ENCODE peak calls at places on chromosomes 1 and 21, in five cellular contexts. F, Z, X, E and R are unnamed samples.

GRCh38 chr1:217482356-217483102 is 148.4 kb downstream of the GPATCH2 start:
- DNase-seq in F (no peak), Z (peak), X (peak), E (no peak), R (no peak)

GRCh38 chr1:186925881-186926676 is 97.3 kb downstream of the PLA2G4A start:
- DNase-seq in F (no peak), Z (peak), X (no peak), E (no peak), R (no peak)

GRCh38 chr1:157310401-157310800 is 172.2 kb upstream of the ETV3 start:
- DNase-seq in F (no peak), Z (no peak), X (no peak), E (peak), R (no peak)

GRCh38 chr21:23578027-23578426 is 2029.3 kb downstream of the MRPL39 start:
- DNase-seq in F (no peak), Z (no peak), X (no peak), E (no peak), R (no peak)

GRCh38 chr1:85849660-85850059 is 141.4 kb upstream of the ZNHIT6 start:
- DNase-seq in F (no peak), Z (no peak), X (no peak), E (no peak), R (no peak)

GRCh38 chr21:46264046-46264689 is 21.2 kb downstream of the MCM3AP start:
- DNase-seq in F (no peak), Z (no peak), X (no peak), E (no peak), R (no peak)

GRCh38 chr1:246165826-246166709 is 341.0 kb downstream of the SMYD3 start:
- DNase-seq in F (no peak), Z (no peak), X (no peak), E (no peak), R (no peak)

GRCh38 chr1:2019162-2019542 is at the start of gene GABRD:
- DNase-seq in F (no peak), Z (no peak), X (no peak), E (no peak), R (no peak)

GRCh38 chr1:94540440-94541174 is 952 bp downstream of the F3 start:
- DNase-seq in F (no peak), Z (no peak), X (no peak), E (no peak), R (no peak)

GRCh38 chr1:212470059-212470458 is 37.3 kb downstream of the NENF start:
- DNase-seq in F (no peak), Z (peak), X (peak), E (no peak), R (no peak)

GRCh38 chr1:215958836-215959235 is 391.7 kb downstream of the KCTD3 start:
- DNase-seq in F (no peak), Z (peak), X (no peak), E (no peak), R (no peak)

GRCh38 chr1:8083739-8084484 is 57.8 kb upstream of the ERRFI1 start:
- DNase-seq in F (no peak), Z (peak), X (peak), E (no peak), R (no peak)

GRCh38 chr1:16067127-16067768 is 6.2 kb downstream of the FAM131C start:
- DNase-seq in F (no peak), Z (no peak), X (no peak), E (no peak), R (peak)

GRCh38 chr1:116933586-116934515 is 24.1 kb downstream of the PTGFRN start:
- DNase-seq in F (no peak), Z (no peak), X (no peak), E (no peak), R (no peak)

GRCh38 chr1:24415910-24416665 is 486 bp downstream of the NIPAL3 start:
- DNase-seq in F (no peak), Z (no peak), X (peak), E (no peak), R (peak)

GRCh38 chr1:234611799-234612351 is 1.9 kb upstream of the IRF2BP2 start:
- DNase-seq in F (no peak), Z (no peak), X (no peak), E (peak), R (peak)

GRCh38 chr1:11354893-11355593 is 82.0 kb downstream of the UBIAD1 start:
- DNase-seq in F (peak), Z (no peak), X (no peak), E (no peak), R (no peak)

GRCh38 chr1:46519209-46519608 is 29.6 kb downstream of the DMBX1 start:
- DNase-seq in F (no peak), Z (no peak), X (no peak), E (no peak), R (no peak)

GRCh38 chr1:36553591-36554417 is 71.1 kb upstream of the CSF3R start:
- DNase-seq in F (peak), Z (peak), X (no peak), E (peak), R (peak)

GRCh38 chr21:38804617-38805281 is 980 bp upstream of the ETS2 start:
- DNase-seq in F (peak), Z (peak), X (peak), E (peak), R (peak)

GRCh38 chr1:2316451-2316940 is 74.9 kb downstream of the MORN1 start:
- DNase-seq in F (no peak), Z (no peak), X (peak), E (no peak), R (no peak)

GRCh38 chr1:153099646-153100045 is 5.3 kb upstream of the SPRR2E start:
- DNase-seq in F (no peak), Z (no peak), X (no peak), E (no peak), R (no peak)

GRCh38 chr21:45811136-45811535 is 167.6 kb downstream of the PCBP3 start:
- DNase-seq in F (no peak), Z (no peak), X (no peak), E (no peak), R (no peak)

GRCh38 chr1:166164995-166165660 is 1.7 kb downstream of the FAM78B start:
- DNase-seq in F (peak), Z (peak), X (peak), E (peak), R (no peak)

GRCh38 chr1:209412036-209412435 is 171.5 kb upstream of the CAMK1G start:
- DNase-seq in F (no peak), Z (no peak), X (no peak), E (no peak), R (no peak)

GRCh38 chr1:246827396-246827795 is 103.2 kb downstream of the SCCPDH start:
- DNase-seq in F (no peak), Z (no peak), X (no peak), E (no peak), R (no peak)

GRCh38 chr1:212774584-212774983 is 17.0 kb downstream of the NSL1 start:
- DNase-seq in F (no peak), Z (peak), X (peak), E (no peak), R (no peak)

GRCh38 chr21:26473471-26473870 is 99.6 kb downstream of the CYYR1 start:
- DNase-seq in F (no peak), Z (no peak), X (no peak), E (no peak), R (no peak)

GRCh38 chr1:52141513-52142219 is at the start of gene ZFYVE9:
- DNase-seq in F (peak), Z (peak), X (peak), E (peak), R (peak)

GRCh38 chr1:30382496-30382895 is 340.9 kb downstream of the MATN1 start:
- DNase-seq in F (no peak), Z (no peak), X (no peak), E (no peak), R (no peak)

GRCh38 chr21:43640437-43640836 is 18.9 kb downstream of the HSF2BP start:
- DNase-seq in F (no peak), Z (no peak), X (no peak), E (no peak), R (no peak)

GRCh38 chr1:235624751-235625192 is 24.8 kb downstream of the GNG4 start:
- DNase-seq in F (no peak), Z (peak), X (peak), E (no peak), R (no peak)

GRCh38 chr1:39132505-39133339 is 71.8 kb upstream of the MACF1 start:
- DNase-seq in F (peak), Z (peak), X (no peak), E (peak), R (no peak)

GRCh38 chr1:173628888-173629287 is 6.2 kb upstream of the TEX50 start:
- DNase-seq in F (no peak), Z (no peak), X (no peak), E (no peak), R (peak)

GRCh38 chr1:38872401-38873026 is 634 bp downstream of the MYCBP start:
- DNase-seq in F (no peak), Z (peak), X (peak), E (no peak), R (peak)

GRCh38 chr21:18801468-18801867 is 397.9 kb upstream of the TMPRSS15 start:
- DNase-seq in F (no peak), Z (no peak), X (peak), E (no peak), R (no peak)

DNA sequence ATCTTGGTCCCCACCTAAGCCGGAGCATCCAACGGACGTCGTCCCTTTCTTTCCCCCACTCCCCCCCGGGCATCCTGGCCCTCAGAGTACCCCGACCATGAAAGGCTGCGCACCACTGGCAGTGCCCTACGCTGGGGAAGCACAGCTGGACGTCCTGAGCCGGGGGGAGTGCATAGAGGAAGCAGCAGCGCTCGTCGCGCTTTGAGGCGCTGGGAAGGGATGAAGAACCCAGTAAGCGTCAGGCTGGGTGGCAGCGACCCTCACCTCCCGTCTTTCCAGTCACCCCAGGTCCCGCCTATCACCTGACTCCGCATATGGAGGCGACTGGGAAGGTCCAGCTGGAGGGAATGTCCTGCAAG is 5.7 kb downstream of the MAP3K6 start:
- DNase-seq in F (no peak), Z (no peak), X (no peak), E (no peak), R (no peak)
- H3K9ac ChIP-seq in F (no peak), Z (no peak), X (no peak), E (no peak), R (no peak)

GRCh38 chr21:32174819-32175218 is 104.0 kb downstream of the MIS18A start:
- DNase-seq in F (no peak), Z (no peak), X (no peak), E (no peak), R (no peak)

GRCh38 chr21:32172106-32172505 is 106.7 kb downstream of the MIS18A start:
- DNase-seq in F (no peak), Z (no peak), X (no peak), E (no peak), R (no peak)

GRCh38 chr21:32167513-32167912 is 111.3 kb downstream of the MIS18A start:
- DNase-seq in F (no peak), Z (no peak), X (no peak), E (no peak), R (no peak)

DNA sequence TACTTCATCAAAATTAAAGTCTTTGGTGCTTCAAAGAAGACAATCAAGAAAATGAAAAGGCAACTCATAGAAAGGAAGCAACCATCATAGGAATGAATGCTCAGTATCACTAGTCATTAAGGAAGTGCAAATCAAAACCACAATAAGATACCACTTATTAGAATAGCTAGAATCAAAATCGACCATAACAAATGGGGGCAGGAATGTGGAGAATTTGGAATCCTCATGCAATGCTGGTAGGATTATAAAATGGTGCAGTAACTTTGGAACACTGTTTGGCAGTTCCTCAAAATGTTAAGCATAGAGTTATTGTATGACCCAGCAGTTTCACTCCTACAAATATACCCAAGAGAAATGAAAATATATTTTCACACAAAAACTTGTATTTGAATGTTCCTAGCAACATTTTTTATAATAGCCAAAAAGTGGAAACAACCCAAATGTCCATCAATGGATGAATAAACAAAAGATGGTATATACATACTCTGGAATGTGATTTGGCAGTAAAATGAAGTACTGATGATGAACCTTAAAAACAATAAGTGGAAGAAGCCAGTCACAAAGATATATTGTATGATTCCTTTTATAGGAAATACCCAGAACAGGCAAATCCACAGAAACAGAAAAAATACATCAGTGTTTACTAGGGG is 105.6 kb downstream of the MIS18A start:
- DNase-seq in F (no peak), Z (no peak), X (peak), E (no peak), R (no peak)
- H3K9ac ChIP-seq in F (no peak), Z (no peak), X (no peak), E (no peak), R (no peak)

DNA sequence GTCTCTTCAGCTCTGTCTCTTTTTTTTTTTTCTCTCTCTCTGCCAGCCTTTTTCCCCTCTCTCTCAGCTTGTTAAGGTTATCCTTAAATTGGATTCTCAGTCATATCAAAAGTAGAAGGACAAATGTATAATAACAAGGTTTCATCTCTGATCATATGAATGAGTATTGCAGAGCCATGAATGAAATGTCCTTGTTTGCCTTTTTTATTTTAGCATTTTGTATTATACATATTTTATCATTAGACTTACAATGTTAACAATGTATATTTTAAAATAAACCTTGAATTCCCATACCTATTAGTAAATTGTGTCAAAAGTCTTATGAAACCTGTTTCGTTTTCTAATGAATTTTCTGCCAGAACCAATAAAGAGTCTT is 596 bp downstream of the DNAJB4 start:
- DNase-seq in F (no peak), Z (no peak), X (no peak), E (no peak), R (no peak)
- H3K9ac ChIP-seq in F (peak), Z (peak), X (peak), E (no peak), R (peak)

GRCh38 chr1:48051466-48052126 is 54.4 kb upstream of the TRABD2B start:
- DNase-seq in F (no peak), Z (no peak), X (no peak), E (no peak), R (no peak)

GRCh38 chr1:48048064-48048463 is 50.9 kb upstream of the TRABD2B start:
- DNase-seq in F (no peak), Z (no peak), X (peak), E (no peak), R (no peak)

GRCh38 chr1:48047116-48047515 is 49.9 kb upstream of the TRABD2B start:
- DNase-seq in F (no peak), Z (no peak), X (peak), E (no peak), R (no peak)

GRCh38 chr1:48048980-48049379 is 51.8 kb upstream of the TRABD2B start:
- DNase-seq in F (no peak), Z (no peak), X (no peak), E (no peak), R (no peak)

DNA sequence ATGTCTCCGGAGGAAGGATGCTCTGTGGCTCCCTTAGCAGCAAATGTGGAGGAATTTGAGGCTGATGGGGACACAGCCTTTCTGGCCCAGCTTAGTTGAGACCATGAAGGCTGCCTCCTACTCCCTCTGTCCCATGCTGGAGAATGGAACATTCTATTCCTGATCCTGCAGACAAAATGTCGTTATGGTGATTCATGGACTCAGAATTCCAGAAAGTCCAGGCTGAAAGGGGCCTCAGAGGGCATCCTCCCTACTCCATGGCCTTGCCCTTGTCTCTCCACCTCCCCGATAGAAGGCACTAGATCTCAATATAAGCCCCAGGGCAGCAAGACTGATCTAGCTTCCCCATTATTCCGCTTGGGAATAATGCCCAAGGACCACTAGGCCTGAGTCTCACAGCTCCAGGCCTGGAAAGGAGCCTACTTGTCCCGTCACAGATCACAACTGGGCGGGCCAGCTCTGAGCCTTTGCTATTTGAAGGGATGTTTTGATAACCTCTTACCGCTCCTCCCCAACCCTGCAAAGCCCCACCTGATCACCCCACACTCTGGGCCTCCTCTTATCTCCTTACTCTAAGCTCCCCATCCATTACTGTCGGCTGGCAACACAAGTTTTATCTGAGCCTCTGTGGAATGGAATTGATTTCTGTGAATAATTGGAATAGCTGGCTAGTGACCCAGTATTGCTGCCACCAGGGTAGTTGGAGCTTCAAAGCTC is 52.8 kb upstream of the TRABD2B start:
- DNase-seq in F (no peak), Z (no peak), X (no peak), E (no peak), R (no peak)
- H3K9ac ChIP-seq in F (no peak), Z (no peak), X (no peak), E (no peak), R (no peak)

DNA sequence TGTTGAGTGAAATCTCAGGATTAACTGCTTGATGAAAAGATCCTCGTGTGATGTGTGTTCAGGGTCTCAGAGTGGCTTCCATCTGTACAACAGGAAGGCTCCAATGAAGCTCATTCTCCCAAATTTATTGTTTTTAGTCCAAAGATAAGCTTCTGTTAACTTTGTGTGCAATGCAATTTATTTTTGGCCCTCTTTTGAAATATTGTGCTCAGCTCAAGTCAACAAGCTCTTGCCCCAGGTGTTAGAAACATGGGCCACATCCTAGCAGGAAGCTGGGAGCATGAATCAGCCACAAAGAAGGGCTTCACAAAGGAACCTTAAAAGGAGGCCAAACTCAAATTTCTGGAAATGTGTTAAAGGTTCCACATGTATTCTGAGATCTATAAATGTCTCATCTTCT is 135.7 kb downstream of the PCP4 start:
- DNase-seq in F (no peak), Z (no peak), X (no peak), E (no peak), R (no peak)
- H3K9ac ChIP-seq in F (no peak), Z (no peak), X (no peak), E (no peak), R (no peak)

GRCh38 chr1:44947060-44947773 is 39.2 kb downstream of the EIF2B3 start:
- DNase-seq in F (no peak), Z (peak), X (peak), E (no peak), R (no peak)
- H3K9ac ChIP-seq in F (no peak), Z (no peak), X (no peak), E (no peak), R (no peak)